ENCODE peak calls at places on chromosomes 6 and 20, in four cellular contexts. X is IMR-90; B is activated CD8-positive, alpha-beta T cell treated with anti-CD3 and anti-CD28 coated beads for 36 hours; N is Calu3. G is an unnamed sample.

GRCh38 chr6:26613717-26614683 is 17.2 kb downstream of the ABT1 start:
- DNase-seq in X (no peak), B (peak), N (no peak), G (no peak)

GRCh38 chr6:25504661-25505060 is 147.4 kb upstream of the SCGN start:
- DNase-seq in X (peak), B (no peak), N (no peak), G (no peak)

GRCh38 chr6:140537834-140538680 is 1163.6 kb upstream of the CITED2 start:
- DNase-seq in X (peak), B (no peak), N (peak), G (no peak)

GRCh38 chr20:13261460-13262301 is 40.6 kb downstream of the ISM1 start:
- DNase-seq in X (peak), B (peak), N (peak), G (peak)

GRCh38 chr6:141957271-141957670 is 175.5 kb upstream of the GJE1 start:
- DNase-seq in X (no peak), B (no peak), N (no peak), G (no peak)

GRCh38 chr20:36852187-36852586 is 23.8 kb upstream of the TLDC2 start:
- DNase-seq in X (no peak), B (no peak), N (no peak), G (peak)

GRCh38 chr6:83707829-83708545 is 914 bp downstream of the SNAP91 start:
- DNase-seq in X (no peak), B (no peak), N (no peak), G (peak)

GRCh38 chr20:3082306-3082951 is 2.1 kb downstream of the AVP start:
- DNase-seq in X (no peak), B (no peak), N (no peak), G (no peak)

GRCh38 chr6:28207244-28208179 is 17.6 kb upstream of the ZSCAN9 start:
- DNase-seq in X (peak), B (peak), N (no peak), G (peak)

GRCh38 chr6:46276571-46277142 is 105.9 kb upstream of the ENPP5 start:
- DNase-seq in X (no peak), B (no peak), N (no peak), G (no peak)

GRCh38 chr6:19070520-19070919 is 683.4 kb downstream of the RNF144B start:
- DNase-seq in X (no peak), B (no peak), N (no peak), G (no peak)

GRCh38 chr6:163255265-163255664 is 159.3 kb upstream of the QKI start:
- DNase-seq in X (no peak), B (no peak), N (no peak), G (no peak)

GRCh38 chr6:11404081-11404480 is 133.5 kb upstream of the TMEM170B start:
- DNase-seq in X (no peak), B (no peak), N (no peak), G (no peak)

GRCh38 chr20:54172856-54173652 is 732 bp downstream of the CYP24A1 start:
- DNase-seq in X (no peak), B (peak), N (peak), G (no peak)

GRCh38 chr6:29947292-29947980 is 5.1 kb downstream of the HLA-A start:
- DNase-seq in X (no peak), B (no peak), N (no peak), G (no peak)

GRCh38 chr6:14255916-14256315 is 138.3 kb downstream of the CD83 start:
- DNase-seq in X (no peak), B (no peak), N (no peak), G (no peak)

DNA sequence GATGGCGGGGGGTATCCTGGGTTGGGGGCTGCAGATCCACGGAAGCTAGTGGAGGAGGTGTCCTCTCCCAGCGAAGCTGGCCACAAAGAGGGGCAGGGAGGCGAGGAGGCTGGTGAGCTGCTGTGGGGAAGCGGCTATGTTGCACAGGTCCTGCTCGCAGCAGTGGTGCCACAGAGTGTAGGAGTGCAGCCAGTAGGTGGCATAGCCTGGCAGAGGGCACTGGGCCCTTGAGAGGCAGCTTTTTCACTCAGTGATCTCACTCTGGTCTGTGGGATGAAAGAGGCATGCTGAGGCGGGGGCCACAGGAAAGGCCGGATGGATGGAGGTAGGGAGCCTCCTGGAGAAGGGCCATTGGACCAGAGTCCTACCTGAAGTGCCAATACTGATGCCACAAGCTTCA is 2.9 kb upstream of the LY6G6D start:
- DNase-seq in X (no peak), B (no peak), N (peak), G (no peak)
- TF ChIP-seq CTCF in X (no peak), B (no peak), N (peak), G (no peak)

DNA sequence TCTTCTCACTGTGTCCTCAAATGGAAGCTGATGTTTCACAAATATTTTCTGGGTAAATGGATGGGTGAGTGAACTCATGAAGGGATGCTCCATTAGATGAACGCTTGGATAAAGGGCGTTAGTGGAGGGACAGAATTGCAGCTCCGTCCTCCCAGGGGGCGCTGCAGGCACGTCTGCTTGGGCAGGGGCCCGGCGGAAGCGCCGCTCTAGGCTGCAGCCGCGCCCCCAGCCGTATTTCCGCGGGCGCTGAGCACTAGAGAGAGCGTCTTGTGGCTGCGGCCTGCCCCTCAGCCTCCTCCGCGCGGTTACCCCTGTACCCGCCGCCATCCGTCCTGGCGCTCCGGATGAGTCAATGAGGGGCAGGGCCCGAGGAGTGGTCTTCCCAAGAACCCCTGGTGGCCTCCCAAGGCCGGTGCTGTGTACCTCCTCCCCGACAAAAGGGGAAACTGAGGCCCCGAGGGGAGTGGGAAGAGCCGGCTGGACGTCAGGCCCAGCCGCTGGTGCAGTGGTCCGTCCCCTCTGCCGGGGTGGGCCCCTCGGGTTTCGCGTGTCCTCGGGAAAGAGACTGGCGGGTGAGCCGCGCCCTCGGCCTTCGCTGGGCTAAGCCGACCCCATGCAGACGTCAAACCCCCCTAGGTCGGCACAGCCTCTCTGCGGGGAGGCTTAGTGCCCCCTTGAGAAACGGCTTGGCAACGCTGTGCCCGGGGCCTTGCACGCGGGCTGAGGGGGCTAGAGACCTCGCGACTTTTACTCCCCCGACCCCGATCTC is 11.5 kb upstream of the SNHG17 start:
- DNase-seq in X (peak), B (peak), N (peak), G (peak)
- TF ChIP-seq CTCF in X (peak), B (peak), N (peak), G (peak)

GRCh38 chr6:36765190-36765941 is 67.7 kb downstream of the RAB44 start:
- DNase-seq in X (no peak), B (no peak), N (no peak), G (no peak)

GRCh38 chr6:36769161-36769675 is 70.0 kb downstream of the CPNE5 start:
- DNase-seq in X (peak), B (peak), N (peak), G (no peak)

GRCh38 chr6:36766649-36766945 is 69.0 kb downstream of the RAB44 start:
- DNase-seq in X (no peak), B (no peak), N (no peak), G (no peak)

GRCh38 chr6:36769676-36770499 is 69.4 kb downstream of the CPNE5 start:
- DNase-seq in X (peak), B (peak), N (no peak), G (no peak)

GRCh38 chr6:36765943-36766648 is 68.5 kb downstream of the RAB44 start:
- DNase-seq in X (peak), B (peak), N (peak), G (peak)
- TF ChIP-seq CTCF in X (peak), B (peak), N (peak), G (peak)

GRCh38 chr6:151870375-151870774 is 62.9 kb downstream of the ESR1 start:
- DNase-seq in X (no peak), B (no peak), N (no peak), G (no peak)
- TF ChIP-seq CTCF in X (no peak), B (no peak), N (no peak), G (no peak)

GRCh38 chr6:36089048-36089447 is 41.3 kb upstream of the MAPK13 start:
- DNase-seq in X (no peak), B (no peak), N (no peak), G (no peak)

GRCh38 chr6:36078159-36078558 is 50.6 kb downstream of the MAPK14 start:
- DNase-seq in X (no peak), B (no peak), N (no peak), G (no peak)

GRCh38 chr6:36079596-36079995 is 50.7 kb upstream of the MAPK13 start:
- DNase-seq in X (no peak), B (no peak), N (no peak), G (no peak)

GRCh38 chr6:36082318-36082717 is 48.0 kb upstream of the MAPK13 start:
- DNase-seq in X (no peak), B (no peak), N (no peak), G (no peak)

DNA sequence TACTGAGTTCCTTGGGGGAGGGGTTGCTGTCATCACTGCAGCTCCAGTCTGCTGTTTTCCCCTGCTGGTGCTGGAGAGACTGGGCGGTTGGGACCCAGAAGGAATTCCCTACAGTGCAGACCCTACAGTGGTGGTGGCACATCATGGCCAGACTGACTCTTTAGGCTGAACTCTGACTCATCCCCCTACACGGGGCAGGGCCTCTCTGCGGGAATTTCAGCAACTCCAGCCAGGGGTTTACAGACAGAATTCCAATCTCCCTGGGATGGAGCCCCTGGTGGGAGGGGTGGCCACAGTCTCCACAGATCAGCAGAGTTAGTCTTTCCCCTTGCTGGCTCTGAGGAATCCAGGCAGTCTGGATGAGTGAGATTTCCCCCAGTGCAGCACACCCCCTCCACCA is 46.9 kb upstream of the MAPK13 start:
- DNase-seq in X (no peak), B (no peak), N (no peak), G (no peak)
- TF ChIP-seq CTCF in X (no peak), B (no peak), N (no peak), G (no peak)

DNA sequence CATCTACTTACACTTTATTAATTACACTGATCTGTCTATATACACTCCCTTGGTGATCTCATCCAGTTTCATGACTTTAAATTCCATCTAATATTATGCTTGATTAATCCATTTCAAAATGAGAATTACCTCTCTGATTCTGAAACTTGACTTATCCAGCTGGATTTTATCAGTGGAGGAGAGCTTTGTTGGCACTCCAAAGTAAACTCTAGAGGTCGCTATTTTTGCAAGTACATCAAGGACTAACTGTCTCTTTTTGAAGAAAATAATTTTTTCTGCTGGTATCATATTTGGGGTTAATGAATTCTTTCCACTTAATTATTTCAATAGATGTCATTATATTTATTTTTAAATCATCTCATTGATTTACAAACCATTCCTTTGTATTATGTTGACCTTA is 630.3 kb upstream of the MAN1A1 start:
- DNase-seq in X (peak), B (no peak), N (no peak), G (no peak)
- TF ChIP-seq CTCF in X (peak), B (no peak), N (no peak), G (peak)

GRCh38 chr6:5150676-5151075 is 65.5 kb downstream of the PPP1R3G start:
- DNase-seq in X (no peak), B (no peak), N (no peak), G (no peak)
- TF ChIP-seq CTCF in X (no peak), B (no peak), N (no peak), G (no peak)

GRCh38 chr20:7980332-7981046 is 39.1 kb downstream of the TMX4 start:
- DNase-seq in X (peak), B (peak), N (peak), G (peak)

GRCh38 chr20:7985916-7986315 is 33.6 kb downstream of the TMX4 start:
- DNase-seq in X (no peak), B (no peak), N (no peak), G (no peak)

GRCh38 chr20:7981374-7981773 is 38.2 kb downstream of the TMX4 start:
- DNase-seq in X (no peak), B (no peak), N (no peak), G (no peak)

GRCh38 chr20:7989379-7989778 is 30.2 kb downstream of the TMX4 start:
- DNase-seq in X (no peak), B (no peak), N (no peak), G (no peak)

GRCh38 chr20:7984192-7984591 is 35.4 kb downstream of the TMX4 start:
- DNase-seq in X (no peak), B (no peak), N (no peak), G (no peak)
- TF ChIP-seq CTCF in X (no peak), B (no peak), N (no peak), G (no peak)

DNA sequence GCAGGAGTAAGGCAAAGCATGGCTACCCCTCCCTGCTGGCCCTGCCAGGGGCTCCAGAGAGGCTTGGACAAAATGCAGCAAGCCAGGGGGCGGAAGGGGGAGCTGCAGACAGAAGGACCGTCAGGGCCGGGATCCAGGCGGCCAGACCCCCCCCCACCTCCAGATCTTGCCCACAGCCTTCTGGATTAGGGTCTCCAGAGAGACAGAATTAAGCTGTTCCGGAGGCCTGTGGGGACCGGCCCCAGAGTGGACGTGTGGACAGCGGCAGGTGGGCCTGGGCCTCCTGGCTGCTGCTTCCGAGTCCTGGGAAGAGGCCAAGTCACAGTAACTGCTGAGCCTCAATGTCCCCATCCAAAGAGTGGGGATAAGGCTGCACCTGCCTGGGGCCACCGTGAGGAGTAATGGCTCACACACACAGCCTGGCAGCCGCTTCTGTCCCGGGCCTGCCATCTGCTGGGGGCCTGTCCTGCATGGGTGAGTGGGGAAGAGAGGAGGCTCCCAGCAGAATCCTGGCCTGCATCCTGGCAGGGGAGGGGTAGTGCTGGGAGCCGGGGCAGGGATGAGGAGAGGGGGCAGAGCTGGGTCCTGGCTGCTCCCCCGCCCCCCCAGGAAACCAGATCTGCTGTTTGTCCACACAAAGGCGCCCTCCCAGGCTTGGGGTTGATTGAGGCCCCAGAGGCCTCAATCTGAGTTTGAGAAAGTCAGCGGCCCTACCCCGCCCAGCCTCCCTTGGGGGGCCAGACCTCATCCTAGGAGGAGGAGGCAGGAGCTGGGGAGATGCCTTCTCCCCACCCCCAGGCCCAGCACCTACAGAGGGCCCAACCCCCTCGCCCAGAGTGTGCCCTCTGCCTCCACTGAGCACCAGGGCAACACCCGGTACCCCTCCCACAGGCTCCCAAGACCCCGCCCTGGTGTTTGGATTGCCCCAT is 3.9 kb downstream of the LAMA5 start:
- DNase-seq in X (no peak), B (no peak), N (peak), G (no peak)
- TF ChIP-seq CTCF in X (no peak), B (no peak), N (no peak), G (no peak)

GRCh38 chr6:33204415-33205171 is at the start of gene HSD17B8:
- DNase-seq in X (peak), B (peak), N (peak), G (peak)

GRCh38 chr6:33204165-33204414 is 365 bp upstream of the HSD17B8 start:
- DNase-seq in X (no peak), B (no peak), N (no peak), G (no peak)

GRCh38 chr6:33206864-33207568 is 1.3 kb upstream of the RING1 start:
- DNase-seq in X (peak), B (no peak), N (no peak), G (no peak)

GRCh38 chr6:33206027-33206863 is 1.8 kb downstream of the HSD17B8 start:
- DNase-seq in X (no peak), B (no peak), N (no peak), G (no peak)

DNA sequence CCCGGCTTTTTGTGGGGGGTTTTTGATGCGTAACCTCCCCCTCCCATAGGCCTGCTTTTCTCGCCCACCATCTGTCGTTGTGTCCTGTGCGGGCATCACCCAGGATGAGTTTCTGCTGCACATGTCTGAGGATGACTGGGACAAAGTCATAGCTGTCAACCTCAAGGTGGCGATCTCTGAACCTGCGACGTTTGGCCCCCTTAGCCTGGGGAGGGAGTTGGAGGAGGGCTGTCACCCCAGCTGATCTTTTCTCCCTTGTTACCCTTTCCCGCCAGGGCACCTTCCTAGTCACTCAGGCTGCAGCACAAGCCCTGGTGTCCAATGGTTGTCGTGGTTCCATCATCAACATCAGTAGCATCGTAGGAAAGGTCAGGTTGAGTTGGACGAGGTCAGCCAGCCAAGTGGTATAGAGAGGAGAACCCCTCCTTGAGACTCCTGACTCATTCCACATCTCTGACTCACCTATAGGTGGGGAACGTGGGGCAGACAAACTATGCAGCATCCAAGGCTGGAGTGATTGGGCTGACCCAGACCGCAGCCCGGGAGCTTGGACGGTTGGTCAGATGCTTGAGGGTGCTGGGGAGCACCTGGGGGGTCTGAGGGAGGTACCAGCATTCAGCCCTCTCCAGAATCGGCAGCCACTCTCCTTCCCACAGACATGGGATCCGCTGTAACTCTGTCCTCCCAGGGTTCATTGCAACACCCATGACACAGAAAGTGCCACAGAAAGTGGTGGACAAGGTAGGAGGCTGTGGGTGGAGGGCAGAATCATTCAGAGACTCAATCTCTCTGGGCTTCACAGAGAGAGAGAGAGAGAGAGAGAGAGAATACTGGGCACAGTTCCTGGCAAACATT is 944 bp downstream of the HSD17B8 start:
- DNase-seq in X (peak), B (peak), N (peak), G (peak)
- TF ChIP-seq CTCF in X (no peak), B (peak), N (no peak), G (peak)

G was measured in GM13977.